ENCODE peak calls at places on chromosomes 1 and 21, in seven cellular contexts. J, O, U, G, T, Y and F are unnamed samples.

GRCh38 chr1:100657876-100658715 is 61.4 kb upstream of the VCAM1 start:
- DNase-seq in T (no peak), J (no peak), O (no peak), G (no peak), U (peak; percentile 73), Y (no peak), F (no peak)

GRCh38 chr1:101314244-101314643 is 77.4 kb downstream of the S1PR1 start:
- DNase-seq in G (no peak), U (peak; percentile 63), J (peak; percentile 52), T (no peak), O (no peak), Y (no peak), F (no peak)

GRCh38 chr1:225695578-225696332 is 42.8 kb upstream of the ENAH start:
- DNase-seq in U (no peak), J (peak; percentile 51), O (no peak), G (no peak), Y (no peak), T (no peak), F (no peak)

GRCh38 chr1:145785481-145785880 is 38.4 kb downstream of the RNF115 start:
- DNase-seq in T (no peak), Y (no peak), G (no peak), J (peak; percentile 18), O (no peak), U (no peak), F (no peak)

GRCh38 chr1:244074559-244075171 is 23.6 kb downstream of the ZBTB18 start:
- DNase-seq in G (no peak), O (no peak), Y (peak; percentile 48), J (no peak), T (no peak), U (no peak), F (no peak)

GRCh38 chr1:160607051-160608032 is 28.0 kb upstream of the CD84 start:
- DNase-seq in G (no peak), T (no peak), J (peak; percentile 88), U (peak; percentile 78), Y (peak; percentile 71), O (no peak), F (peak; percentile 88)

GRCh38 chr1:185450917-185451316 is 133.9 kb upstream of the IVNS1ABP start:
- DNase-seq in G (no peak), O (no peak), J (no peak), U (no peak), T (no peak), Y (peak; percentile 71), F (peak; percentile 17)

GRCh38 chr1:8439015-8439702 is 121.2 kb downstream of the SLC45A1 start:
- DNase-seq in G (peak; percentile 71), U (peak; percentile 90), Y (peak; percentile 88), T (peak; percentile 92), J (no peak), O (peak; percentile 85), F (peak; percentile 84)

GRCh38 chr1:67166196-67166595 is at the start of gene IL23R:
- DNase-seq in G (no peak), J (no peak), O (peak; percentile 27), Y (no peak), T (no peak), U (no peak), F (no peak)

GRCh38 chr1:79226963-79227362 is 220.4 kb upstream of the ADGRL4 start:
- DNase-seq in U (no peak), G (no peak), T (no peak), J (no peak), Y (no peak), O (no peak), F (no peak)

GRCh38 chr1:245956225-245956624 is 550.9 kb downstream of the SMYD3 start:
- DNase-seq in O (no peak), U (peak; percentile 31), Y (no peak), T (no peak), G (no peak), J (no peak), F (no peak)

GRCh38 chr1:239733995-239734394 is 347.6 kb downstream of the CHRM3 start:
- DNase-seq in U (no peak), O (no peak), Y (no peak), G (no peak), J (no peak), T (no peak), F (no peak)

GRCh38 chr1:99429754-99430153 is 165.5 kb downstream of the PLPPR4 start:
- DNase-seq in J (no peak), T (no peak), G (no peak), O (no peak), Y (no peak), U (no peak), F (no peak)

GRCh38 chr1:21318714-21319159 is 28.5 kb upstream of the ECE1 start:
- DNase-seq in G (peak; percentile 99), J (no peak), T (peak; percentile 98), U (peak; percentile 94), O (peak; percentile 93), Y (no peak), F (peak; percentile 56)

GRCh38 chr1:101357444-101357986 is 120.7 kb downstream of the S1PR1 start:
- DNase-seq in O (peak; percentile 46), G (no peak), Y (peak; percentile 88), U (peak; percentile 87), J (peak; percentile 89), T (no peak), F (peak; percentile 83)

GRCh38 chr1:917466-918091 is 6.1 kb upstream of the SAMD11 start:
- DNase-seq in Y (no peak), O (no peak), G (no peak), T (no peak), U (no peak), J (no peak), F (no peak)

GRCh38 chr21:33655591-33656221 is 13.4 kb downstream of the ITSN1 start:
- DNase-seq in T (no peak), U (peak; percentile 85), Y (peak; percentile 78), G (no peak), J (peak; percentile 98), O (no peak), F (peak; percentile 53)

GRCh38 chr1:210647406-210648333 is 319.0 kb downstream of the HHAT start:
- DNase-seq in G (no peak), T (no peak), Y (no peak), O (no peak), U (peak; percentile 56), J (no peak), F (peak; percentile 37)

GRCh38 chr1:161163793-161164192 is 2.4 kb upstream of the PPOX start:
- DNase-seq in T (no peak), Y (no peak), O (no peak), G (no peak), U (no peak), J (no peak), F (no peak)

GRCh38 chr1:177783052-177783451 is 186.8 kb downstream of the SEC16B start:
- DNase-seq in J (no peak), O (no peak), Y (peak; percentile 75), U (no peak), G (no peak), T (no peak), F (no peak)

GRCh38 chr21:34726627-34727337 is 58.0 kb downstream of the CLIC6 start:
- DNase-seq in Y (no peak), G (no peak), O (no peak), J (peak; percentile 45), T (no peak), U (peak; percentile 16), F (no peak)

GRCh38 chr21:15592271-15592860 is 137.4 kb upstream of the USP25 start:
- DNase-seq in J (peak; percentile 89), O (no peak), U (peak; percentile 37), Y (no peak), G (no peak), T (no peak), F (peak; percentile 50)

GRCh38 chr21:45129231-45129923 is 55.0 kb downstream of the ADARB1 start:
- DNase-seq in U (no peak), Y (no peak), G (peak; percentile 57), T (no peak), O (peak; percentile 54), J (peak; percentile 81), F (no peak)

GRCh38 chr1:16607433-16607851 is 5.9 kb downstream of the NBPF1 start:
- DNase-seq in G (no peak), O (no peak), J (no peak), U (no peak), Y (peak; percentile 44), T (peak; percentile 67), F (no peak)

GRCh38 chr1:223022641-223023473 is 120.2 kb downstream of the TLR5 start:
- DNase-seq in J (no peak), T (no peak), U (no peak), G (no peak), O (peak; percentile 52), Y (peak; percentile 91), F (peak; percentile 93)

GRCh38 chr1:28601696-28602095 is 9.6 kb downstream of the RAB42 start:
- DNase-seq in J (peak; percentile 93), Y (no peak), T (no peak), O (no peak), G (peak; percentile 35), U (peak; percentile 90), F (peak; percentile 71)

DNA sequence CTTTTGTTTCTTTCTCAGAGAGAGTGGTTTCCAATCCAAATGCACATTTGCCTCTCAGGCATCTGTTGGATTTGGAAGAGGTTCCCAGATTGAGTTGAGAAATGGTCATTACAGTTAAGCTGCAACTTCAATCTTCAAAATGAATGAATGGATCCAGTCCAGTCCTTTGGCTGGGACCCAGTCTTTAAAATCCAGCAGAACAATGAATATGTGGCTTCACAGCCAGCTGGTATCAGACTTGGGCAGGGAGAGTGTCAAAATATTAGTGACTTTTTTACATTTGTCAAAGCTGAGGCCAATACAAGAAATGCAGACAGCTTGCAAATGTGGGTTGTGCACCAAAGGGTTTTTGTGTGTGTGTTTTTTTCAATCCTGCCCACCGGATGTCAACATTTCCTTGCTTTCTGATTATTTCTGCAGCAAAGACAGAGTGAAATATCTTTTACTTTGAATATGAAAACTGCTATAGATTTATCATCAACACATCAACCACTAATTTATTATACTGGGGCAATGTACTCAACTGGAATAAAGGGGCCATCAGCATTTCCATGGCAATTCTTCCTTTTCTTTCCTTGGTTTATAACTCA is 491.4 kb upstream of the C1orf87 start:
- DNase-seq in G (no peak), Y (no peak), U (no peak), T (no peak), O (no peak), J (no peak), F (no peak)
- TF ChIP-seq CTCF in G (no peak), Y (no peak), U (no peak), T (no peak), O (no peak), J (no peak), F (no peak)

DNA sequence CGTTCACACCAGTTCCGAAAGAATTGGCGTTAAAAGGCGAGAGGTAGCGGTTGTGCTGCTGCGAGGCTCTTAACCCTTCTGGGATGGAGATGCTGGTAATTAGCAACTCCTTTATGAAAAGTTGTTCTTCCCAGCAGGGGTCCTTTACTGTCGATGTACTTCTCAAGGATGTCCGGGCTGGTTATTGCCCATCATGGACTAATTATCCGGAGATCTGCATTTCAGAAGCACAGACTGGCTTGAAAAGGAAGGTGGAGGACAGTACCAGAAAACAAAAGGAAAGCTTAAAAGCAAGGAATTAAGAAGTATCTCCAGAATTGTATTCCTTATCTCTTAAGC is 1.4 kb downstream of the AK4 start:
- DNase-seq in G (no peak), J (no peak), T (no peak), Y (no peak), O (no peak), U (no peak), F (no peak)
- H3K27ac ChIP-seq in G (peak overlapping the region; percentile 63), J (no peak overlapping the region), T (peak overlapping the region; percentile 80), Y (no peak overlapping the region), O (peak overlapping the region; percentile 94), U (no peak overlapping the region), F (no peak overlapping the region)

GRCh38 chr1:183069562-183070216 is 46.5 kb downstream of the LAMC1 start:
- DNase-seq in J (peak; percentile 90), O (no peak), T (no peak), G (no peak), Y (no peak), U (no peak), F (no peak)
- H3K4me3 ChIP-seq in J (no peak overlapping the region), O (no peak overlapping the region), T (no peak overlapping the region), G (no peak overlapping the region), Y (no peak overlapping the region), U (no peak overlapping the region), F (no peak overlapping the region)

GRCh38 chr1:96080925-96081324 is 640.7 kb upstream of the PTBP2 start:
- DNase-seq in J (peak; percentile 43), T (no peak), Y (no peak), O (no peak), G (no peak), U (no peak), F (peak; percentile 32)
- TF ChIP-seq CTCF in J (peak; percentile 51), T (no peak), Y (peak; percentile 74), O (no peak), G (no peak), U (no peak), F (peak; percentile 37)